ENCODE peak calls at places on chromosome 19, in nine cellular contexts. O is fibroblast of lung, Y is PC-3, K is OCI-LY7, B is K562, P is H1, C is osteoblast, N is GM23248, G is neural progenitor cell. E is an unnamed sample.

GRCh38 chr19:48565090-48565489 is 13.1 kb downstream of the SULT2B1 start:
- DNase-seq in O (peak; percentile 46), Y (peak; percentile 57), K (no peak), B (no peak), P (no peak), C (no peak), N (peak; percentile 76), G (no peak), E (peak; percentile 35)

GRCh38 chr19:10113964-10114650 is 2.6 kb downstream of the P2RY11 start:
- DNase-seq in O (no peak), Y (peak; percentile 11), K (no peak), B (no peak), P (no peak), C (peak; percentile 73), N (peak; percentile 18), G (no peak), E (no peak)

GRCh38 chr19:11420894-11421606 is 1.9 kb upstream of the RGL3 start:
- DNase-seq in O (no peak), Y (no peak), K (no peak), B (peak; percentile 16), P (peak; percentile 86), C (peak; percentile 69), N (no peak), G (peak; percentile 65), E (no peak)

GRCh38 chr19:48537541-48537940 is 14.4 kb upstream of the SULT2B1 start:
- DNase-seq in O (no peak), Y (no peak), K (no peak), B (no peak), P (no peak), C (no peak), N (no peak), G (no peak), E (no peak)

GRCh38 chr19:5775668-5776309 is 8.8 kb downstream of the PRR22 start:
- DNase-seq in O (peak; percentile 21), Y (peak; percentile 93), K (no peak), B (no peak), P (no peak), C (peak; percentile 18), N (peak; percentile 82), G (no peak), E (peak; percentile 14)

GRCh38 chr19:6765738-6766356 is 1.4 kb downstream of the SH2D3A start:
- DNase-seq in O (no peak), Y (peak; percentile 99), K (peak; percentile 44), B (no peak), P (peak; percentile 80), C (peak; percentile 63), N (no peak), G (no peak), E (no peak)

GRCh38 chr19:33221641-33222040 is 4.0 kb downstream of the SLC7A10 start:
- DNase-seq in O (peak; percentile 32), Y (peak; percentile 15), K (no peak), B (no peak), P (no peak), C (no peak), N (peak; percentile 10), G (no peak), E (peak; percentile 20)

GRCh38 chr19:15154002-15154612 is 46.7 kb downstream of the NOTCH3 start:
- DNase-seq in O (peak; percentile 40), Y (peak; percentile 74), K (peak; percentile 55), B (peak; percentile 66), P (peak; percentile 84), C (peak; percentile 54), N (peak; percentile 53), G (peak; percentile 54), E (no peak)

GRCh38 chr19:16247353-16248182 is 49.9 kb downstream of the AP1M1 start:
- DNase-seq in O (peak; percentile 47), Y (peak; percentile 87), K (peak; percentile 85), B (peak; percentile 90), P (peak; percentile 99), C (peak; percentile 99), N (peak; percentile 79), G (peak; percentile 89), E (peak; percentile 32)

GRCh38 chr19:7333198-7334118 is 15.3 kb upstream of the ARHGEF18 start:
- DNase-seq in O (peak; percentile 14), Y (peak; percentile 20), K (no peak), B (no peak), P (no peak), C (no peak), N (no peak), G (no peak), E (peak; percentile 8)

GRCh38 chr19:34308381-34309367 is 54.3 kb downstream of the GARRE1 start:
- DNase-seq in O (peak; percentile 37), Y (no peak), K (peak; percentile 49), B (no peak), P (no peak), C (peak; percentile 8), N (peak; percentile 27), G (no peak), E (peak; percentile 29)

GRCh38 chr19:12994701-12995595 is at the start of gene NFIX:
- DNase-seq in O (peak; percentile 60), Y (peak; percentile 69), K (peak; percentile 28), B (peak; percentile 73), P (no peak), C (peak; percentile 98), N (peak; percentile 86), G (peak; percentile 89), E (no peak)

GRCh38 chr19:13463296-13463695 is 43.0 kb downstream of the CACNA1A start:
- DNase-seq in O (peak; percentile 6), Y (peak; percentile 50), K (peak; percentile 19), B (peak; percentile 46), P (peak; percentile 84), C (peak; percentile 87), N (peak; percentile 35), G (peak; percentile 81), E (no peak)

GRCh38 chr19:18701250-18701608 is 17.7 kb downstream of the CRTC1 start:
- DNase-seq in O (no peak), Y (peak; percentile 15), K (peak; percentile 31), B (no peak), P (no peak), C (no peak), N (no peak), G (no peak), E (no peak)

GRCh38 chr19:18700501-18701249 is 17.2 kb downstream of the CRTC1 start:
- DNase-seq in O (peak; percentile 58), Y (peak; percentile 75), K (peak; percentile 84), B (peak; percentile 95), P (peak; percentile 84), C (peak; percentile 98), N (peak; percentile 85), G (peak; percentile 89), E (peak; percentile 36)

GRCh38 chr19:18698321-18699167 is 15.1 kb downstream of the CRTC1 start:
- DNase-seq in O (no peak), Y (peak; percentile 30), K (peak; percentile 47), B (no peak), P (no peak), C (no peak), N (no peak), G (peak; percentile 19), E (no peak)

GRCh38 chr19:18697680-18698079 is 14.2 kb downstream of the CRTC1 start:
- DNase-seq in O (no peak), Y (peak; percentile 29), K (peak; percentile 7), B (no peak), P (no peak), C (peak; percentile 29), N (no peak), G (no peak), E (no peak)

GRCh38 chr19:18699403-18700054 is 16.0 kb downstream of the CRTC1 start:
- DNase-seq in O (no peak), Y (peak; percentile 31), K (peak; percentile 57), B (peak; percentile 45), P (no peak), C (peak; percentile 74), N (no peak), G (no peak), E (no peak)
- H3K4me3 ChIP-seq in O (no peak overlapping the region), Y (no peak overlapping the region), K (peak overlapping the region; percentile 60), B (no peak overlapping the region), P (no peak overlapping the region), C (no peak overlapping the region), N (no peak overlapping the region), G (no peak overlapping the region), E (no peak overlapping the region)

GRCh38 chr19:46915386-46915785 is 54.6 kb downstream of the ARHGAP35 start:
- DNase-seq in O (no peak), Y (no peak), K (no peak), B (no peak), P (no peak), C (peak; percentile 56), N (peak; percentile 30), G (no peak), E (no peak)

GRCh38 chr19:46911456-46911855 is 50.7 kb downstream of the ARHGAP35 start:
- DNase-seq in O (no peak), Y (no peak), K (no peak), B (no peak), P (no peak), C (peak; percentile 21), N (no peak), G (no peak), E (no peak)

GRCh38 chr19:46913198-46913851 is 52.5 kb downstream of the ARHGAP35 start:
- DNase-seq in O (no peak), Y (no peak), K (no peak), B (no peak), P (no peak), C (peak; percentile 73), N (peak; percentile 36), G (no peak), E (no peak)

GRCh38 chr19:46916971-46917370 is 56.2 kb downstream of the ARHGAP35 start:
- DNase-seq in O (no peak), Y (no peak), K (no peak), B (no peak), P (no peak), C (no peak), N (no peak), G (no peak), E (no peak)

DNA sequence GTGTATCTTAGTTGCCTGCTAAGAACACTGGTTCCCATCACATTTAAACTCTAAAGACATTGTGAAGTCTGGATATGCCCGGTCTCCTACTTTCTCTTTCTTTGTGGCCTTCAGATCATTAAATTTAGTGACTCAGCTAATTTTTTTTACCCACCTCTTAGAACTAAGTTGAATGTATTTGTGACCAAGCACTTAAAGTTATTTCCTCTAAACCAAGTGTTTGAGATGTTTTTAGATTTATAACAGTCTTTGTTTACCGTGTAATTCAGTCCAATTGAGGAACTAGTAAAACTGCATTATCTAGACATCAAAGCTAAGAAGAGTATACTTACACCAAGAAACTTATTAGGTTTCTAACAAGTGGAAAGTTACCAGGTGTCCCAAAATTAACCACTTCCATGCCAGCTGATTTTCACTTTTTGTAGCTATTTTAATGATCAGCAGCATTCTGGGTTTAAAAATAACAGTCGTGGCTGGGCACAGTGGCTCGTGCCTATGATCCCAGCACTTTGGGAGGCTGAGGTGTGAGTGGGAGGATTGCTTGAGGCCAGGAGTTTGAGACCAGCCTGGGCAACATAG is 53.1 kb downstream of the ARHGAP35 start:
- DNase-seq in O (peak; percentile 65), Y (peak; percentile 34), K (peak; percentile 35), B (peak; percentile 57), P (no peak), C (peak; percentile 82), N (peak; percentile 69), G (no peak), E (peak; percentile 58)
- H4K20me1 ChIP-seq in O (no peaks in the 10 kb centered on the region), Y (no peaks in the 10 kb centered on the region), K (peaks cover 11% of the 10 kb centered on the region), B (no peaks in the 10 kb centered on the region), P (peaks cover 3% of the 10 kb centered on the region), C (peaks cover 34% of the 10 kb centered on the region), N (no peaks in the 10 kb centered on the region), G (peaks cover 77% of the 10 kb centered on the region), E (peaks cover 56% of the 10 kb centered on the region)

GRCh38 chr19:1249990-1250298 is 1.6 kb downstream of the MIDN start:
- DNase-seq in O (no peak), Y (no peak), K (no peak), B (no peak), P (no peak), C (no peak), N (no peak), G (no peak), E (no peak)
- H3K4me1 ChIP-seq in O (peaks cover 24% of the 10 kb centered on the region), Y (peaks cover 28% of the 10 kb centered on the region), K (peaks cover 41% of the 10 kb centered on the region), B (peaks cover 95% of the 10 kb centered on the region), P (no peaks in the 10 kb centered on the region), C (peaks cover 19% of the 10 kb centered on the region), N (peaks cover 24% of the 10 kb centered on the region), G (peaks cover 14% of the 10 kb centered on the region), E (peaks cover 31% of the 10 kb centered on the region)

GRCh38 chr19:45682117-45682516 is 9.6 kb downstream of the SNRPD2 start:
- DNase-seq in O (no peak), Y (no peak), K (no peak), B (no peak), P (no peak), C (peak; percentile 34), N (no peak), G (no peak), E (no peak)
- H3K4me3 ChIP-seq in O (no peak overlapping the region), Y (peak overlapping the region; percentile 66), K (peak overlapping the region; percentile 44), B (peak overlapping the region; percentile 20), P (no peak overlapping the region), C (peak overlapping the region; percentile 66), N (no peak overlapping the region), G (peak overlapping the region; percentile 51), E (no peak overlapping the region)